ENCODE peak calls at places on chromosomes 5 and 9, in five cellular contexts. G is GM12878, J is upper lobe of left lung, M is K562, C is HepG2. E is an unnamed sample.

GRCh38 chr9:23555849-23556248 is 270.2 kb downstream of the ELAVL2 start:
- ATAC-seq in C (no peak), M (no peak), G (no peak), J (no peak), E (no peak)

GRCh38 chr5:142428036-142428772 is 103.4 kb upstream of the SPRY4 start:
- ATAC-seq in J (no peak), M (no peak), C (no peak), G (no peak), E (no peak)

GRCh38 chr9:135277219-135278201 is 190.0 kb downstream of the OLFM1 start:
- ATAC-seq in G (no peak), M (no peak), C (peak), J (no peak), E (no peak)

GRCh38 chr5:169988947-169989346 is 8.7 kb upstream of the INSYN2B start:
- ATAC-seq in M (no peak), G (no peak), J (no peak), C (no peak), E (no peak)

GRCh38 chr5:91955610-91956009 is 572.5 kb upstream of the ARRDC3 start:
- ATAC-seq in C (no peak), G (peak), M (no peak), J (no peak), E (no peak)

GRCh38 chr5:24714757-24715156 is 70.0 kb upstream of the CDH10 start:
- ATAC-seq in C (no peak), J (no peak), G (no peak), M (no peak), E (no peak)

GRCh38 chr5:83377131-83377865 is 94.2 kb upstream of the VCAN start:
- ATAC-seq in J (no peak), G (no peak), C (no peak), M (no peak), E (peak)

GRCh38 chr9:91495450-91495849 is 71.8 kb upstream of the NFIL3 start:
- ATAC-seq in G (no peak), C (no peak), J (no peak), M (no peak), E (peak)

GRCh38 chr5:15103130-15103529 is 231.6 kb upstream of the ANKH start:
- ATAC-seq in C (no peak), M (no peak), G (no peak), J (no peak), E (peak)

GRCh38 chr5:16883801-16884200 is 52.3 kb downstream of the MYO10 start:
- ATAC-seq in G (no peak), C (no peak), M (no peak), J (no peak), E (no peak)

GRCh38 chr9:31556667-31557463 is 827.6 kb upstream of the ACO1 start:
- ATAC-seq in M (no peak), J (no peak), C (no peak), G (no peak), E (no peak)

GRCh38 chr5:90193185-90193822 is 216.3 kb downstream of the CETN3 start:
- ATAC-seq in G (no peak), J (no peak), C (no peak), M (no peak), E (no peak)

GRCh38 chr5:129465945-129466344 is 5.8 kb downstream of the ADAMTS19 start:
- ATAC-seq in J (no peak), M (no peak), C (no peak), G (no peak), E (no peak)

GRCh38 chr5:8322478-8322877 is 453.5 kb downstream of the MTRR start:
- ATAC-seq in C (no peak), M (no peak), J (no peak), G (no peak), E (no peak)

GRCh38 chr5:151810449-151810848 is 38.7 kb downstream of the G3BP1 start:
- ATAC-seq in C (no peak), G (peak), J (no peak), M (peak), E (no peak)

GRCh38 chr5:24832021-24832420 is 187.2 kb upstream of the CDH10 start:
- ATAC-seq in G (no peak), M (no peak), J (no peak), C (no peak), E (no peak)

GRCh38 chr9:110911659-110912473 is 126.4 kb downstream of the LPAR1 start:
- ATAC-seq in G (no peak), M (no peak), C (no peak), J (no peak), E (peak)

GRCh38 chr5:173901705-173902104 is 13.6 kb downstream of the CPEB4 start:
- ATAC-seq in C (no peak), G (peak), J (no peak), M (peak), E (no peak)

GRCh38 chr9:76221423-76221822 is 172.8 kb downstream of the RFK start:
- ATAC-seq in C (no peak), M (no peak), G (no peak), J (no peak), E (no peak)

GRCh38 chr5:173670130-173670591 is 53.7 kb upstream of the BOD1 start:
- ATAC-seq in M (peak), G (no peak), C (no peak), J (no peak), E (no peak)

GRCh38 chr5:173902334-173902733 is 14.2 kb downstream of the CPEB4 start:
- ATAC-seq in M (no peak), C (no peak), J (no peak), G (peak), E (no peak)

GRCh38 chr5:36637516-36637915 is 31.1 kb downstream of the SLC1A3 start:
- ATAC-seq in M (no peak), G (no peak), J (no peak), C (no peak), E (no peak)

GRCh38 chr5:137220523-137220927 is 278.6 kb downstream of the SPOCK1 start:
- ATAC-seq in J (peak), C (peak), G (peak), M (peak), E (peak)

GRCh38 chr9:33229359-33230120 is 10.4 kb upstream of the SPINK4 start:
- ATAC-seq in J (peak), G (no peak), C (peak), M (peak), E (no peak)

GRCh38 chr5:93892481-93892880 is 151.1 kb upstream of the POU5F2 start:
- ATAC-seq in M (no peak), G (no peak), C (no peak), J (no peak), E (no peak)

GRCh38 chr5:74185599-74185998 is 454.9 kb downstream of the ENC1 start:
- ATAC-seq in M (no peak), C (no peak), J (no peak), G (no peak), E (no peak)

GRCh38 chr9:71781391-71781790 is 13.1 kb upstream of the CEMIP2 start:
- ATAC-seq in J (no peak), M (no peak), G (peak), C (no peak), E (no peak)

GRCh38 chr5:53983568-53984465 is 326.6 kb downstream of the ARL15 start:
- ATAC-seq in J (no peak), G (no peak), M (no peak), C (peak), E (no peak)

GRCh38 chr9:101366038-101366756 is 18.6 kb downstream of the BAAT start:
- ATAC-seq in G (no peak), M (peak), J (no peak), C (peak), E (no peak)

GRCh38 chr9:129109952-129110739 is 447 bp downstream of the CRAT start:
- ATAC-seq in J (peak), M (peak), C (peak), G (no peak), E (peak)

GRCh38 chr5:55037816-55038379 is 13.8 kb downstream of the GZMK start:
- ATAC-seq in J (no peak), M (no peak), C (no peak), G (no peak), E (no peak)

GRCh38 chr9:119094086-119094485 is 275.1 kb downstream of the BRINP1 start:
- ATAC-seq in G (no peak), C (no peak), J (no peak), M (no peak), E (no peak)

GRCh38 chr5:143833179-143833578 is 21.2 kb downstream of the HMHB1 start:
- ATAC-seq in C (no peak), G (no peak), J (no peak), M (no peak), E (no peak)
- TF ChIP-seq EP300 in C (no peak), G (no peak), J (no peak), M (no peak), E (no peak)

DNA sequence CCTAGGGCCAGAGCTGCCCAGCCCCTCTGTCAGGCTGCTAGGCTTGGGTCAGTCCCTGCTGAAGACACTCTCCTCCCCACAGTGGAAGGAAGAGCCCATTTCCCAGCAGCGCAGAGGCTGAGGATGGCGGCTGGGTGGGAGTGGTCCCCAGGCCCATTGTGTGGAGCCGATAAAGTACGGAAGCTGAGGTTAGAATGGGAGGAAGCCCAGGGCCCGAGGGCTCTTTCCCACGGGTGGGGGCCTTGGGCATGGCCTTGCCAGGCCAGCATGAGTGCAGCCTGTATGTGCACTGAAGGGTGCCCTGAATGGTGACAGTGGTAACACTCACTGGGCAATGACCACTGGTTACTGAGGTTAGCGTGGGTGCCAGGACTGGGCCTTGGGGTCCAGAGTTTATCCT is 125.9 kb downstream of the RGS3 start:
- ATAC-seq in G (no peak), M (no peak), J (peak), C (no peak), E (no peak)
- TF ChIP-seq POLR2AphosphoS5 in G (peak), M (no peak), J (peak), C (no peak), E (no peak)

GRCh38 chr9:136336156-136336860 is 9.0 kb downstream of the GPSM1 start:
- ATAC-seq in G (no peak), M (no peak), C (no peak), J (no peak), E (no peak)
- H3K27ac ChIP-seq in G (no peak), M (no peak), C (no peak), J (peak), E (no peak)

GRCh38 chr5:132369012-132369470 is 469 bp upstream of the SLC22A5 start:
- ATAC-seq in J (no peak), C (no peak), M (peak), G (no peak), E (no peak)

GRCh38 chr5:132363431-132364112 is 5.9 kb upstream of the SLC22A5 start:
- ATAC-seq in G (no peak), M (peak), C (no peak), J (no peak), E (peak)

GRCh38 chr5:132365213-132365612 is 4.3 kb upstream of the SLC22A5 start:
- ATAC-seq in G (no peak), C (no peak), J (no peak), M (no peak), E (no peak)

GRCh38 chr5:132362086-132362485 is 7.4 kb upstream of the SLC22A5 start:
- ATAC-seq in G (no peak), C (no peak), J (no peak), M (no peak), E (no peak)

DNA sequence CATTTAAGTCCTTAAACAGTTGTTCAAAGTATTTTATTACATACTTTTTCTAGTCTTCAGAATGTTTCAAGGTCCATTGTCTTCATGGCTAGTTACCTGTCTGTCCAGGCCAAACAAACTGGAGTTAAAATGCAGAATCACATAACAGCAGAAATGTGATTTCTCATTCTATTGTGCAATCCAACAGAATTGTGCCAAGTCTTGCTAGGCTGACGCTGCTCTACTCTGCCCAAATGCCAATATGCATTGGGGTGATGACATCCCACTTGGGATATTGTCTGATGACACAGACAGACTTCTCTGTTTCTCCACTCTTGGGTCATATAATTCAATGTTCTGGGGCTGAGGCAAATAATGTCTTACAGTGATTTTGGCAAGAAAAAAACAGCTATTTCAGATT is 5.2 kb upstream of the SLC22A5 start:
- ATAC-seq in M (no peak), G (no peak), J (peak), C (no peak), E (peak)
- TF ChIP-seq EP300 in M (no peak), G (no peak), J (no peak), C (no peak), E (no peak)

GRCh38 chr5:81969226-81969625 is 2.6 kb upstream of the ATG10 start:
- ATAC-seq in J (no peak), G (no peak), M (no peak), C (no peak), E (no peak)

GRCh38 chr5:81971086-81971693 is 633 bp upstream of the ATG10 start:
- ATAC-seq in C (peak), G (peak), J (no peak), M (peak), E (no peak)

GRCh38 chr5:81972496-81972791 is 621 bp downstream of the ATG10 start:
- ATAC-seq in M (peak), G (peak), C (no peak), J (no peak), E (no peak)

GRCh38 chr5:81969912-81970311 is 1.9 kb upstream of the ATG10 start:
- ATAC-seq in C (no peak), G (no peak), M (no peak), J (no peak), E (no peak)

DNA sequence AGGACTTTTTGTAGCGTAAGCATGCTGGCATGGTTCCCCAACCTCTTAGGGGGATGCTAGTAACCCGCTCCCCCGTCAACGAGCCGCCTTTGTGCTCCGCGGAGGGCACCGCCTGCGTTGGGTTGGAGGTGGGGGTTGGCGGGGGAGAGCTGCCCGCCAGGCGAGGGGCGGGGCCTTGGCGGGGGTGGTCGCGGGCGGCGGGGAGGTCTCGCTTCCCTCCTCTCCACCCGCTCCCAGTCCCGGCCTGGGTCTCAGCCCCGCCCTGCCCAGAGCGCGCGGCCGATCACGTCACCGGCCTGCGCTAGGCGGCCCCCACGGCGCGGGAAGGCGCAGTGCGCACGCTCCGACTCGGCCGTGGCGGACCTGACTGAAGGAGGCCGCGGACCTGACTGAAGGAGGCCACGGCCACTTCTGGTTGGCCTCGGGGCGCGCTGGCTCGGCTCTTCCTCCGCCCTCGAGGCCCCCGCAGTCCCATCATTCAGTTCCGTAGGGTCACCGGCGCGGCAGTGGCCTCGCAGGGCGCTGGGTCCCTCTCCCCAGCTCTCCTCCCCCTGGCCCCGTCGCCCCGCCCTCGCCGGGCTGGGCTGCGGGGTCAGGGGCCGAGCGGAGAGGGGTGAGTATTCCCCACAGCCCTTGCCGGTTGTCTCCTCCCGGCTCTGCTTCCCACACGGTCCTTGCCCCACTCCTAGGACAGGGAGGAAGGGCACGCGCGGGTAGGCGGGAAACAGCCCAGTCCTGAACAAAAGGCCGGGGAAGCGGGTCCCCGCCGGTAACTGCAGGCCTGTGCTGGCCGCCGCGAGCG is at the start of gene ATG10:
- ATAC-seq in J (peak), M (peak), G (peak), C (peak), E (peak)
- TF ChIP-seq POLR2AphosphoS5 in J (peak), M (peak), G (peak), C (peak), E (peak)

GRCh38 chr9:133775951-133776905 is 38.1 kb upstream of the SARDH start:
- ATAC-seq in M (no peak), C (no peak), G (no peak), J (no peak), E (no peak)

GRCh38 chr9:133774799-133775198 is 36.6 kb upstream of the SARDH start:
- ATAC-seq in J (no peak), C (no peak), M (no peak), G (no peak), E (no peak)

GRCh38 chr9:133772581-133772980 is 34.4 kb upstream of the SARDH start:
- ATAC-seq in G (no peak), M (no peak), C (no peak), J (no peak), E (no peak)

GRCh38 chr9:133771486-133772482 is 33.6 kb upstream of the SARDH start:
- ATAC-seq in J (no peak), M (no peak), G (no peak), C (no peak), E (no peak)

GRCh38 chr9:133773889-133774655 is 35.9 kb upstream of the SARDH start:
- ATAC-seq in J (no peak), G (no peak), C (no peak), M (no peak), E (no peak)
- H3K27ac ChIP-seq in J (no peak), G (no peak), C (no peak), M (no peak), E (no peak)

DNA sequence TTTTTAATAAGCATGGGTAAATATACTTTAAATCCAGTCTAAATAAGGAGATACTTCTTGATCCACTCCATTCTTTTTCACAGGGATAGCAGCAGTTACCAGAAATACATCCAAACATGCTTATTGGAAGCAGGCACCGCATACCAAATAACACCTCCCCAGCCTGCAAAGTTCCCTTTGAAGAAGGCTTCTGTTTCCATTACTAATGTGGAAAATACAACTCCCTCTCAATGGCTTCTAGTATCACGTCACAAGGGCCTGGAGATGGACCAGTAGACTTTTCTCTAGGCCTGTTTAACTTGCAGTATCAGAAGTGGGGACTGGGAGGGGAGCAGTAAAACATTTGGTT is 20.8 kb downstream of the TMEM245 start:
- ATAC-seq in M (peak), G (no peak), C (peak), J (no peak), E (peak)
- TF ChIP-seq EP300 in M (no peak), G (no peak), C (no peak), J (no peak), E (no peak)

GRCh38 chr9:107337676-107338590 is 54.9 kb downstream of the RAD23B start:
- ATAC-seq in C (no peak), G (no peak), M (no peak), J (no peak), E (no peak)

GRCh38 chr9:107336718-107337360 is 53.8 kb downstream of the RAD23B start:
- ATAC-seq in J (peak), M (no peak), G (no peak), C (no peak), E (no peak)

GRCh38 chr9:107342762-107343161 is 59.7 kb downstream of the RAD23B start:
- ATAC-seq in J (no peak), M (no peak), G (no peak), C (no peak), E (no peak)

GRCh38 chr9:107340920-107341632 is 58.0 kb downstream of the RAD23B start:
- ATAC-seq in C (peak), M (peak), J (peak), G (peak), E (peak)

DNA sequence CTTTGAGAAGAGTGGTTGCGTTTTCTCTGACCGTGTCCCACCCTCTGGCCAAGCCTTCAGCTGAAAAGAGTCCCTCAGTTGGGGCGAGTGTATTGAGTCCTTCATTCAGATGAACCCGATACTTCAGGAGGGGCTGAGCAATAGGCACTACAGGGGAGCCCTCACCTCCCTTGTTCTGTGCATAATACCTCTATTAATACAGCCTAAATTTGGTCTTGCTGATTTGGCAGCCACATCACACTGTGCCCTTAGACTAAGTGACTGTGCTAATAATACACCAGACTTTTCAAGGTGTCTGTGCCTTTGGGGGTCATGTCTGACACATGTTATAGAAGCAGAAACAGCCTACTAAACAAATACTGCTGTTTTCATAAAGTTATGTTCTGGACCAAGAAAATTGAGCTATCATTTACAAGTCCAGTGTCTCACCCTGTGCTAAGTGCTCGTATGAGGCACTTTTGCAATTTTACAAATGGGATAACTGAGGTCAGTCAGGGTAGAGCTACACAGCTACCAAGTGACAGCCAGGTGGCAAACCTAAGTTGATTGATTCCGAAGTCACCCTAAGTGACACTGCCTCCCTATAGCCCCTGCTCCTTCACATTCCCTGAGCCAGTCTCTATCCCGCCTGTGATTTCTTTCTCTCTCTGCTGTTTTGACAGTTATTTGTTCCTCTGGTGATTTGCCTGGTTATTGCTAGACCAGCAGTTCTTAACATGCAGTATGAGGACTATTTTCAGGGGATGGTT is 56.0 kb downstream of the RAD23B start:
- ATAC-seq in J (no peak), M (no peak), C (no peak), G (no peak), E (no peak)
- TF ChIP-seq POLR2AphosphoS5 in J (no peak), M (no peak), C (no peak), G (peak), E (no peak)